ENCODE peak calls at places on chromosome 20, in eight cellular contexts. One of them, this sample, is unnamed.

GRCh38 chr20:64151634-64152530 is 12.4 kb upstream of the MYT1 start:
- DNase-seq in stimulated activated CD4-positive, alpha-beta T cell treated with anti-CD3 and anti-CD28 coated beads, Interleukin-4, amount 100 ng/mL, for 4 hours: no peak
- DNase-seq in HL-60: no peak
- DNase-seq in activated naive CD8-positive, alpha-beta T cell treated with anti-CD3 and anti-CD28 coated beads for 36 hours: no peak
- DNase-seq in effector CD4-positive, alpha-beta T cell: no peak
- DNase-seq in C1 segment of cervical spinal cord: no peak
- DNase-seq in activated gamma-delta T cell treated with Interleukin-2 at 50 U/mL for 16 hours: no peak
- DNase-seq in Daoy: peak
- DNase-seq in this sample: peak

GRCh38 chr20:10671850-10672578 is 1.8 kb downstream of the JAG1 start:
- DNase-seq in stimulated activated CD4-positive, alpha-beta T cell treated with anti-CD3 and anti-CD28 coated beads, Interleukin-4, amount 100 ng/mL, for 4 hours: no peak
- DNase-seq in HL-60: peak
- DNase-seq in activated naive CD8-positive, alpha-beta T cell treated with anti-CD3 and anti-CD28 coated beads for 36 hours: peak
- DNase-seq in effector CD4-positive, alpha-beta T cell: no peak
- DNase-seq in C1 segment of cervical spinal cord: no peak
- DNase-seq in activated gamma-delta T cell treated with Interleukin-2 at 50 U/mL for 16 hours: no peak
- DNase-seq in Daoy: no peak
- DNase-seq in this sample: peak

GRCh38 chr20:58693226-58694006 is 816 bp downstream of the NPEPL1 start:
- DNase-seq in stimulated activated CD4-positive, alpha-beta T cell treated with anti-CD3 and anti-CD28 coated beads, Interleukin-4, amount 100 ng/mL, for 4 hours: peak
- DNase-seq in HL-60: no peak
- DNase-seq in activated naive CD8-positive, alpha-beta T cell treated with anti-CD3 and anti-CD28 coated beads for 36 hours: peak
- DNase-seq in effector CD4-positive, alpha-beta T cell: no peak
- DNase-seq in C1 segment of cervical spinal cord: no peak
- DNase-seq in activated gamma-delta T cell treated with Interleukin-2 at 50 U/mL for 16 hours: no peak
- DNase-seq in Daoy: no peak
- DNase-seq in this sample: peak

GRCh38 chr20:4135385-4136077 is 120.2 kb upstream of the RNF24 start:
- DNase-seq in stimulated activated CD4-positive, alpha-beta T cell treated with anti-CD3 and anti-CD28 coated beads, Interleukin-4, amount 100 ng/mL, for 4 hours: no peak
- DNase-seq in HL-60: no peak
- DNase-seq in activated naive CD8-positive, alpha-beta T cell treated with anti-CD3 and anti-CD28 coated beads for 36 hours: no peak
- DNase-seq in effector CD4-positive, alpha-beta T cell: no peak
- DNase-seq in C1 segment of cervical spinal cord: no peak
- DNase-seq in activated gamma-delta T cell treated with Interleukin-2 at 50 U/mL for 16 hours: no peak
- DNase-seq in Daoy: peak
- DNase-seq in this sample: peak

GRCh38 chr20:59207742-59208357 is 44.2 kb downstream of the ZNF831 start:
- DNase-seq in stimulated activated CD4-positive, alpha-beta T cell treated with anti-CD3 and anti-CD28 coated beads, Interleukin-4, amount 100 ng/mL, for 4 hours: peak
- DNase-seq in HL-60: peak
- DNase-seq in activated naive CD8-positive, alpha-beta T cell treated with anti-CD3 and anti-CD28 coated beads for 36 hours: peak
- DNase-seq in effector CD4-positive, alpha-beta T cell: peak
- DNase-seq in C1 segment of cervical spinal cord: peak
- DNase-seq in activated gamma-delta T cell treated with Interleukin-2 at 50 U/mL for 16 hours: peak
- DNase-seq in Daoy: peak
- DNase-seq in this sample: peak

GRCh38 chr20:44810391-44811149 is at the start of gene RIMS4:
- DNase-seq in stimulated activated CD4-positive, alpha-beta T cell treated with anti-CD3 and anti-CD28 coated beads, Interleukin-4, amount 100 ng/mL, for 4 hours: no peak
- DNase-seq in HL-60: no peak
- DNase-seq in activated naive CD8-positive, alpha-beta T cell treated with anti-CD3 and anti-CD28 coated beads for 36 hours: peak
- DNase-seq in effector CD4-positive, alpha-beta T cell: no peak
- DNase-seq in C1 segment of cervical spinal cord: no peak
- DNase-seq in activated gamma-delta T cell treated with Interleukin-2 at 50 U/mL for 16 hours: no peak
- DNase-seq in Daoy: peak
- DNase-seq in this sample: no peak

GRCh38 chr20:23399568-23400241 is 21.6 kb downstream of the NAPB start:
- DNase-seq in stimulated activated CD4-positive, alpha-beta T cell treated with anti-CD3 and anti-CD28 coated beads, Interleukin-4, amount 100 ng/mL, for 4 hours: no peak
- DNase-seq in HL-60: no peak
- DNase-seq in activated naive CD8-positive, alpha-beta T cell treated with anti-CD3 and anti-CD28 coated beads for 36 hours: peak
- DNase-seq in effector CD4-positive, alpha-beta T cell: no peak
- DNase-seq in C1 segment of cervical spinal cord: no peak
- DNase-seq in activated gamma-delta T cell treated with Interleukin-2 at 50 U/mL for 16 hours: no peak
- DNase-seq in Daoy: peak
- DNase-seq in this sample: peak

GRCh38 chr20:13554076-13554475 is 84.7 kb downstream of the TASP1 start:
- DNase-seq in stimulated activated CD4-positive, alpha-beta T cell treated with anti-CD3 and anti-CD28 coated beads, Interleukin-4, amount 100 ng/mL, for 4 hours: no peak
- DNase-seq in HL-60: no peak
- DNase-seq in activated naive CD8-positive, alpha-beta T cell treated with anti-CD3 and anti-CD28 coated beads for 36 hours: no peak
- DNase-seq in effector CD4-positive, alpha-beta T cell: no peak
- DNase-seq in C1 segment of cervical spinal cord: no peak
- DNase-seq in activated gamma-delta T cell treated with Interleukin-2 at 50 U/mL for 16 hours: no peak
- DNase-seq in Daoy: no peak
- DNase-seq in this sample: no peak

GRCh38 chr20:57657537-57658446 is 37.6 kb upstream of the ZBP1 start:
- DNase-seq in stimulated activated CD4-positive, alpha-beta T cell treated with anti-CD3 and anti-CD28 coated beads, Interleukin-4, amount 100 ng/mL, for 4 hours: peak
- DNase-seq in HL-60: no peak
- DNase-seq in activated naive CD8-positive, alpha-beta T cell treated with anti-CD3 and anti-CD28 coated beads for 36 hours: peak
- DNase-seq in effector CD4-positive, alpha-beta T cell: no peak
- DNase-seq in C1 segment of cervical spinal cord: no peak
- DNase-seq in activated gamma-delta T cell treated with Interleukin-2 at 50 U/mL for 16 hours: peak
- DNase-seq in Daoy: no peak
- DNase-seq in this sample: no peak

GRCh38 chr20:51631011-51631950 is 88.8 kb upstream of the NFATC2 start:
- DNase-seq in stimulated activated CD4-positive, alpha-beta T cell treated with anti-CD3 and anti-CD28 coated beads, Interleukin-4, amount 100 ng/mL, for 4 hours: no peak
- DNase-seq in HL-60: peak
- DNase-seq in activated naive CD8-positive, alpha-beta T cell treated with anti-CD3 and anti-CD28 coated beads for 36 hours: peak
- DNase-seq in effector CD4-positive, alpha-beta T cell: no peak
- DNase-seq in C1 segment of cervical spinal cord: no peak
- DNase-seq in activated gamma-delta T cell treated with Interleukin-2 at 50 U/mL for 16 hours: no peak
- DNase-seq in Daoy: peak
- DNase-seq in this sample: peak

GRCh38 chr20:4820833-4821518 is 99.3 kb downstream of the PRND start:
- DNase-seq in stimulated activated CD4-positive, alpha-beta T cell treated with anti-CD3 and anti-CD28 coated beads, Interleukin-4, amount 100 ng/mL, for 4 hours: no peak
- DNase-seq in HL-60: no peak
- DNase-seq in activated naive CD8-positive, alpha-beta T cell treated with anti-CD3 and anti-CD28 coated beads for 36 hours: no peak
- DNase-seq in effector CD4-positive, alpha-beta T cell: no peak
- DNase-seq in C1 segment of cervical spinal cord: peak
- DNase-seq in activated gamma-delta T cell treated with Interleukin-2 at 50 U/mL for 16 hours: no peak
- DNase-seq in Daoy: peak
- DNase-seq in this sample: peak

GRCh38 chr20:2602746-2603145 is 49.7 kb upstream of the NOP56 start:
- DNase-seq in stimulated activated CD4-positive, alpha-beta T cell treated with anti-CD3 and anti-CD28 coated beads, Interleukin-4, amount 100 ng/mL, for 4 hours: no peak
- DNase-seq in HL-60: no peak
- DNase-seq in activated naive CD8-positive, alpha-beta T cell treated with anti-CD3 and anti-CD28 coated beads for 36 hours: no peak
- DNase-seq in effector CD4-positive, alpha-beta T cell: no peak
- DNase-seq in C1 segment of cervical spinal cord: no peak
- DNase-seq in activated gamma-delta T cell treated with Interleukin-2 at 50 U/mL for 16 hours: no peak
- DNase-seq in Daoy: no peak
- DNase-seq in this sample: no peak

GRCh38 chr20:62155428-62156253 is 12.1 kb downstream of the SS18L1 start:
- DNase-seq in stimulated activated CD4-positive, alpha-beta T cell treated with anti-CD3 and anti-CD28 coated beads, Interleukin-4, amount 100 ng/mL, for 4 hours: no peak
- DNase-seq in HL-60: no peak
- DNase-seq in activated naive CD8-positive, alpha-beta T cell treated with anti-CD3 and anti-CD28 coated beads for 36 hours: no peak
- DNase-seq in effector CD4-positive, alpha-beta T cell: no peak
- DNase-seq in C1 segment of cervical spinal cord: no peak
- DNase-seq in activated gamma-delta T cell treated with Interleukin-2 at 50 U/mL for 16 hours: no peak
- DNase-seq in Daoy: peak
- DNase-seq in this sample: peak

GRCh38 chr20:51417245-51417560 is 125.3 kb downstream of the NFATC2 start:
- DNase-seq in stimulated activated CD4-positive, alpha-beta T cell treated with anti-CD3 and anti-CD28 coated beads, Interleukin-4, amount 100 ng/mL, for 4 hours: no peak
- DNase-seq in HL-60: no peak
- DNase-seq in activated naive CD8-positive, alpha-beta T cell treated with anti-CD3 and anti-CD28 coated beads for 36 hours: no peak
- DNase-seq in effector CD4-positive, alpha-beta T cell: no peak
- DNase-seq in C1 segment of cervical spinal cord: no peak
- DNase-seq in activated gamma-delta T cell treated with Interleukin-2 at 50 U/mL for 16 hours: no peak
- DNase-seq in Daoy: no peak
- DNase-seq in this sample: no peak

GRCh38 chr20:3927486-3928291 is 38.5 kb downstream of the PANK2 start:
- DNase-seq in stimulated activated CD4-positive, alpha-beta T cell treated with anti-CD3 and anti-CD28 coated beads, Interleukin-4, amount 100 ng/mL, for 4 hours: no peak
- DNase-seq in HL-60: peak
- DNase-seq in activated naive CD8-positive, alpha-beta T cell treated with anti-CD3 and anti-CD28 coated beads for 36 hours: no peak
- DNase-seq in effector CD4-positive, alpha-beta T cell: no peak
- DNase-seq in C1 segment of cervical spinal cord: no peak
- DNase-seq in activated gamma-delta T cell treated with Interleukin-2 at 50 U/mL for 16 hours: no peak
- DNase-seq in Daoy: no peak
- DNase-seq in this sample: no peak

GRCh38 chr20:62737271-62737761 is 28.7 kb downstream of the NTSR1 start:
- DNase-seq in stimulated activated CD4-positive, alpha-beta T cell treated with anti-CD3 and anti-CD28 coated beads, Interleukin-4, amount 100 ng/mL, for 4 hours: no peak
- DNase-seq in HL-60: no peak
- DNase-seq in activated naive CD8-positive, alpha-beta T cell treated with anti-CD3 and anti-CD28 coated beads for 36 hours: no peak
- DNase-seq in effector CD4-positive, alpha-beta T cell: no peak
- DNase-seq in C1 segment of cervical spinal cord: no peak
- DNase-seq in activated gamma-delta T cell treated with Interleukin-2 at 50 U/mL for 16 hours: no peak
- DNase-seq in Daoy: no peak
- DNase-seq in this sample: peak

GRCh38 chr20:5195655-5196054 is 68.8 kb downstream of the CDS2 start:
- DNase-seq in stimulated activated CD4-positive, alpha-beta T cell treated with anti-CD3 and anti-CD28 coated beads, Interleukin-4, amount 100 ng/mL, for 4 hours: no peak
- DNase-seq in HL-60: no peak
- DNase-seq in activated naive CD8-positive, alpha-beta T cell treated with anti-CD3 and anti-CD28 coated beads for 36 hours: no peak
- DNase-seq in effector CD4-positive, alpha-beta T cell: no peak
- DNase-seq in C1 segment of cervical spinal cord: no peak
- DNase-seq in activated gamma-delta T cell treated with Interleukin-2 at 50 U/mL for 16 hours: no peak
- DNase-seq in Daoy: no peak
- DNase-seq in this sample: peak

GRCh38 chr20:9615766-9616454 is 101.5 kb downstream of the LAMP5 start:
- DNase-seq in stimulated activated CD4-positive, alpha-beta T cell treated with anti-CD3 and anti-CD28 coated beads, Interleukin-4, amount 100 ng/mL, for 4 hours: no peak
- DNase-seq in HL-60: peak
- DNase-seq in activated naive CD8-positive, alpha-beta T cell treated with anti-CD3 and anti-CD28 coated beads for 36 hours: no peak
- DNase-seq in effector CD4-positive, alpha-beta T cell: no peak
- DNase-seq in C1 segment of cervical spinal cord: no peak
- DNase-seq in activated gamma-delta T cell treated with Interleukin-2 at 50 U/mL for 16 hours: no peak
- DNase-seq in Daoy: no peak
- DNase-seq in this sample: no peak

This sample was measured in RPMI7951.